ENCODE peak calls at places on chromosomes 1 and 21, in four cellular contexts. F is HFF-Myc, L is NCI-H1436, T is putamen. J is an unnamed sample.

GRCh38 chr1:26694597-26695416 is 1.0 kb upstream of the ARID1A start:
- DNase-seq in F (no peak), L (no peak), T (no peak), J (peak; percentile 19)

GRCh38 chr1:116401646-116402176 is 28.7 kb downstream of the ATP1A1 start:
- DNase-seq in F (no peak), L (no peak), T (no peak), J (no peak)

GRCh38 chr1:244100691-244101453 is 49.8 kb downstream of the ZBTB18 start:
- DNase-seq in F (no peak), L (no peak), T (no peak), J (no peak)

GRCh38 chr1:85111709-85112108 is 63.4 kb upstream of the MCOLN3 start:
- DNase-seq in F (no peak), L (no peak), T (no peak), J (no peak)

GRCh38 chr21:38913120-38913975 is 107.6 kb downstream of the ETS2 start:
- DNase-seq in F (no peak), L (peak; percentile 23), T (no peak), J (no peak)

GRCh38 chr1:27455166-27455811 is 34.7 kb downstream of the WASF2 start:
- DNase-seq in F (no peak), L (no peak), T (no peak), J (no peak)

GRCh38 chr1:181038399-181038873 is 4.7 kb downstream of the MR1 start:
- DNase-seq in F (no peak), L (peak; percentile 68), T (peak; percentile 42), J (peak; percentile 51)

GRCh38 chr1:231829332-231829731 is 202.7 kb downstream of the DISC1 start:
- DNase-seq in F (no peak), L (no peak), T (no peak), J (no peak)

GRCh38 chr1:212415107-212415841 is 588 bp upstream of the PACC1 start:
- DNase-seq in F (no peak), L (no peak), T (peak; percentile 92), J (no peak)

GRCh38 chr1:116769561-116769977 is 15.3 kb downstream of the CD2 start:
- DNase-seq in F (no peak), L (no peak), T (no peak), J (no peak)

GRCh38 chr1:3669421-3669821 is 17.1 kb downstream of the TP73 start:
- DNase-seq in F (no peak), L (no peak), T (no peak), J (no peak)

GRCh38 chr1:228490120-228491078 is 3.2 kb downstream of the RNF187 start:
- DNase-seq in F (no peak), L (peak; percentile 77), T (no peak), J (peak; percentile 74)

GRCh38 chr1:233172201-233172600 is 123.3 kb downstream of the PCNX2 start:
- DNase-seq in F (no peak), L (no peak), T (no peak), J (peak; percentile 1)

GRCh38 chr1:83626603-83627002 is 372.3 kb downstream of the TTLL7 start:
- DNase-seq in F (no peak), L (no peak), T (no peak), J (no peak)

GRCh38 chr1:218546314-218546713 is 201.2 kb downstream of the TGFB2 start:
- DNase-seq in F (no peak), L (no peak), T (no peak), J (no peak)

GRCh38 chr1:6259491-6260362 is 1.2 kb downstream of the GPR153 start:
- DNase-seq in F (no peak), L (peak; percentile 66), T (no peak), J (no peak)

GRCh38 chr1:175385316-175385715 is 192.7 kb upstream of the KIAA0040 start:
- DNase-seq in F (no peak), L (no peak), T (no peak), J (no peak)

GRCh38 chr1:234980657-234981396 is 147.8 kb downstream of the TOMM20 start:
- DNase-seq in F (peak; percentile 78), L (no peak), T (peak; percentile 41), J (no peak)

GRCh38 chr1:227449051-227449450 is 114.3 kb upstream of the ZNF678 start:
- DNase-seq in F (no peak), L (no peak), T (no peak), J (no peak)

GRCh38 chr1:29453502-29454240 is 217.3 kb downstream of the PTPRU start:
- DNase-seq in F (peak; percentile 29), L (peak; percentile 87), T (no peak), J (peak; percentile 60)

GRCh38 chr1:165659581-165659895 is 28.5 kb downstream of the MGST3 start:
- DNase-seq in F (no peak), L (no peak), T (no peak), J (no peak)

GRCh38 chr1:94183197-94183815 is 54.1 kb downstream of the ARHGAP29 start:
- DNase-seq in F (no peak), L (no peak), T (no peak), J (no peak)

GRCh38 chr21:34707876-34708325 is 39.1 kb downstream of the CLIC6 start:
- DNase-seq in F (no peak), L (no peak), T (no peak), J (no peak)

GRCh38 chr1:173127369-173128307 is 76.9 kb upstream of the TNFSF18 start:
- DNase-seq in F (no peak), L (no peak), T (no peak), J (no peak)

GRCh38 chr1:108892356-108893140 is 15.8 kb downstream of the GPSM2 start:
- DNase-seq in F (no peak), L (no peak), T (no peak), J (no peak)

GRCh38 chr1:24108334-24109165 is 3.4 kb downstream of the MYOM3 start:
- DNase-seq in F (peak; percentile 31), L (no peak), T (no peak), J (no peak)

GRCh38 chr1:151612506-151613274 is 840 bp downstream of the SNX27 start:
- DNase-seq in F (no peak), L (peak; percentile 9), T (peak; percentile 73), J (peak; percentile 14)